ENCODE peak calls at places on chromosome 1, in six cellular contexts. C is HAP-1; L is smooth muscle cell of the brain vasculature; R is activated CD8-positive, alpha-beta memory T cell treated with anti-CD3 and anti-CD28 coated beads, Interleukin-2, amount 50 U/mL, for 48 hours; D is Right ventricle myocardium superior; K is Daoy. H is an unnamed sample.

GRCh38 chr1:181038399-181038873 is 4.7 kb downstream of the MR1 start:
- DNase-seq in D (peak), K (peak), R (peak), C (peak), L (peak), H (peak)

GRCh38 chr1:205774277-205775014 is 836 bp downstream of the RAB29 start:
- DNase-seq in L (no peak), C (peak), D (no peak), K (peak), R (peak), H (no peak)

GRCh38 chr1:64829411-64830033 is 84.6 kb downstream of the RAVER2 start:
- DNase-seq in K (no peak), R (no peak), D (no peak), L (no peak), C (no peak), H (peak)

GRCh38 chr1:35544976-35545375 is 12.2 kb downstream of the KIAA0319L start:
- DNase-seq in L (no peak), C (peak), D (no peak), K (peak), R (no peak), H (no peak)

GRCh38 chr1:226135059-226135651 is 51.4 kb downstream of the ACBD3 start:
- DNase-seq in D (peak), K (no peak), L (no peak), R (peak), C (no peak), H (no peak)

GRCh38 chr1:153532769-153533599 is 2.8 kb downstream of the S100A6 start:
- DNase-seq in C (peak), R (peak), D (peak), L (peak), K (peak), H (peak)

GRCh38 chr1:91548382-91549040 is 47.9 kb downstream of the CDC7 start:
- DNase-seq in L (no peak), D (no peak), R (no peak), K (no peak), C (no peak), H (no peak)

GRCh38 chr1:7319196-7319595 is 451.9 kb upstream of the VAMP3 start:
- DNase-seq in C (no peak), K (no peak), L (no peak), D (no peak), R (no peak), H (no peak)

GRCh38 chr1:113929750-113930498 is 800 bp downstream of the HIPK1 start:
- DNase-seq in K (peak), R (peak), D (peak), L (no peak), C (no peak), H (peak)

GRCh38 chr1:224727851-224728250 is 111.7 kb downstream of the CNIH3 start:
- DNase-seq in L (no peak), K (no peak), R (no peak), D (no peak), C (no peak), H (no peak)

GRCh38 chr1:7616076-7616833 is 154.8 kb upstream of the VAMP3 start:
- DNase-seq in D (peak), L (peak), R (peak), K (peak), C (peak), H (peak)

GRCh38 chr1:214123061-214123784 is 135.4 kb downstream of the PROX1 start:
- DNase-seq in R (no peak), C (peak), K (peak), L (peak), D (no peak), H (peak)